ENCODE peak calls at places on chromosomes 3 and 15, in seven cellular contexts. R is lower lobe of right lung; U is adrenal gland; E is GM23248; S is CD8-positive, alpha-beta memory T cell; N is PC-9; M is astrocyte. A is an unnamed sample.

GRCh38 chr3:39383190-39383912 is at the start of gene SLC25A38:
- DNase-seq in R (peak; percentile 92), U (peak; percentile 88), E (peak; percentile 97), S (peak; percentile 73), N (peak; percentile 79), M (peak; percentile 79), A (peak; percentile 90)

GRCh38 chr3:14795996-14796395 is 22.8 kb upstream of the FGD5 start:
- DNase-seq in R (no peak), U (no peak), E (no peak), S (no peak), N (no peak), M (no peak), A (peak; percentile 28)

GRCh38 chr15:58909616-58910015 is 23.9 kb downstream of the SLTM start:
- DNase-seq in R (no peak), U (no peak), E (no peak), S (no peak), N (no peak), M (no peak), A (no peak)

GRCh38 chr15:89743594-89743993 is 7.5 kb downstream of the MESP1 start:
- DNase-seq in R (no peak), U (no peak), E (no peak), S (no peak), N (no peak), M (no peak), A (peak; percentile 28)

GRCh38 chr15:77537006-77537405 is 95.7 kb downstream of the LINGO1 start:
- DNase-seq in R (no peak), U (no peak), E (no peak), S (no peak), N (no peak), M (no peak), A (peak; percentile 13)

GRCh38 chr15:38514601-38515000 is 50.0 kb downstream of the RASGRP1 start:
- DNase-seq in R (no peak), U (no peak), E (no peak), S (no peak), N (no peak), M (no peak), A (no peak)

GRCh38 chr15:49270541-49271421 is 100.7 kb downstream of the GALK2 start:
- DNase-seq in R (no peak), U (peak; percentile 14), E (peak; percentile 76), S (no peak), N (no peak), M (peak; percentile 96), A (peak; percentile 10)

GRCh38 chr3:62602987-62603386 is 229.6 kb upstream of the FEZF2 start:
- DNase-seq in R (no peak), U (no peak), E (peak; percentile 47), S (no peak), N (no peak), M (no peak), A (no peak)

GRCh38 chr15:57285386-57285785 is 90.9 kb upstream of the CGNL1 start:
- DNase-seq in R (no peak), U (no peak), E (no peak), S (no peak), N (no peak), M (no peak), A (no peak)

GRCh38 chr3:41223691-41224090 is 24.4 kb downstream of the CTNNB1 start:
- DNase-seq in R (no peak), U (no peak), E (no peak), S (no peak), N (no peak), M (no peak), A (no peak)

GRCh38 chr3:133987933-133988484 is 41.7 kb downstream of the SLCO2A1 start:
- DNase-seq in R (no peak), U (no peak), E (no peak), S (no peak), N (no peak), M (no peak), A (no peak)

GRCh38 chr3:140180603-140181002 is 245.6 kb downstream of the CLSTN2 start:
- DNase-seq in R (no peak), U (no peak), E (no peak), S (no peak), N (no peak), M (no peak), A (no peak)

GRCh38 chr3:10376353-10376752 is 55.4 kb upstream of the SEC13 start:
- DNase-seq in R (no peak), U (no peak), E (no peak), S (no peak), N (no peak), M (no peak), A (peak; percentile 70)

GRCh38 chr3:170956647-170957046 is 48.2 kb upstream of the EIF5A2 start:
- DNase-seq in R (no peak), U (no peak), E (no peak), S (no peak), N (peak; percentile 10), M (no peak), A (no peak)

GRCh38 chr15:66895794-66896453 is 169.5 kb upstream of the SMAD3 start:
- DNase-seq in R (no peak), U (no peak), E (no peak), S (no peak), N (no peak), M (no peak), A (no peak)

GRCh38 chr3:142608615-142609014 is 12.4 kb downstream of the PLS1 start:
- DNase-seq in R (no peak), U (no peak), E (no peak), S (no peak), N (no peak), M (no peak), A (no peak)

GRCh38 chr15:62783303-62783957 is 259.1 kb upstream of the TPM1 start:
- DNase-seq in R (no peak), U (no peak), E (peak; percentile 87), S (no peak), N (no peak), M (peak; percentile 90), A (no peak)

DNA sequence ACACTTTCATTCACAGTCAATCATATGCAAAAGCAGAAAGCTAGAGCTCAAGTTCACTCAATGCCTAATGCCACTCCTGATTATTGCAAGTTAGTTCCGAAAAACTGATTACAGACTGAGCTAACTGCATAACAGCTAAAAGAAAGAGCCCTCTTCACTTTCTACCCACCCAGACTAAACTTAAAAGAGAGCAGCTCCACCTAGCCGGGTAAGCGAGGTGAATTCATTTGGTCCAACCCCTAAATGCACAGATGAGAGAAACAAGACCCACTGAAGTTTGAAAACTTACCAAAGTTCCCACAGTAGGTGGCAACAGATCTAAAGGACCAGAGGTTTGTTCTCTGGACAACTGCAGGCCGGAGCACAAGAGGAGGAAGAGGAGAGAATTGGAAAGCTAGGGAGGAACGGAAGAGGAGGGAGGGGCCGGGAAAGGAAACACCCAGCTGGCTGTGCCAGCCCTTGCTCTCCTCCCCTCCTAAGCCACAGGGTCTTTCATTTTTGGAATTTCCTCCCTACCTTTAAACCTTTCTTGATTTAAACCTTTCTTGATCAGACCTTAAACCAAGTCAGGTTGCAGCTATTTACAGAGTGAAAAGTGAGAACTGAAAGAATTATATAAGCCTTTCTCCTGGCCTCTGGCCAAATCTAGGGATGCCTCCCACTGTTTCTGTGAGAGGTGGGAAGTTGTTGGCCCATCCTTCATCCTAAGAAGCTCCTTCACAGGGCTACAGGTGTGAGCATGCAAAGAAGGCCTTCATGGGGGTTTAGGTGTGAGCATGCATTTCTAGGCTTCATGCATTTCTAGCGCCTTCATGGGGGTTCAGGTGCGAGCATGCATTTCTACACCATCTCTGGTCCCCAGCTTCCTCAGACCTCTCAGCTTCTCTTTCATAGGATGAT is 114.7 kb upstream of the LMOD3 start:
- DNase-seq in R (no peak), U (no peak), E (no peak), S (no peak), N (peak; percentile 64), M (no peak), A (no peak)
- H3K4me3 ChIP-seq in R (peak overlapping the region; percentile 42), U (peak overlapping the region; percentile 5), E (no peak overlapping the region), S (no peak overlapping the region), N (peak overlapping the region; percentile 53), M (no peak overlapping the region), A (no peak overlapping the region)

DNA sequence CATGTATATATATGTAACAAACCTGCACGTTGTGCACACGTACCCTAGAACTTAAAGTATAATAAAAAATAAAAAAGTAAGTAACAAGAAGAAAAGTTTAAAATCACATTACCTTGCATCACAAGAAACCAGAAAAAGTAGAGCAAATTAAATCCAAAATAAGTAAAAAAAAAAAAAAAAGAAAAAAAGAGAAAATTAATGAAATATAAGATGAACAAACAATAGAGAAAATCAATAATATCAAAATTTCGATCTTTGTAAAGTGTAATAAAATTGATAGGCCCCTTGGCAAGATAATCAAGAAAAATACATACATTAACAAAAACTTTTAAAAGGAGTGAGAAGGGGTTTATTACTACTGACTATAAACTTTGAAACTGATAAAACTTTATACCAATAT is 7.4 kb upstream of the BHLHE40 start:
- DNase-seq in R (no peak), U (no peak), E (no peak), S (no peak), N (no peak), M (no peak), A (no peak)
- H3K27me3 ChIP-seq in R (no peaks in the 10 kb centered on the region), U (no peaks in the 10 kb centered on the region), E (no peaks in the 10 kb centered on the region), S (no peaks in the 10 kb centered on the region), N (no peaks in the 10 kb centered on the region), M (no peaks in the 10 kb centered on the region), A (peaks cover 2% of the 10 kb centered on the region)

GRCh38 chr15:51161491-51162260 is 67.0 kb upstream of the TNFAIP8L3 start:
- DNase-seq in R (no peak), U (no peak), E (peak; percentile 18), S (no peak), N (no peak), M (peak; percentile 37), A (no peak)

GRCh38 chr15:51163843-51164242 is 69.1 kb upstream of the TNFAIP8L3 start:
- DNase-seq in R (no peak), U (no peak), E (no peak), S (no peak), N (no peak), M (no peak), A (peak; percentile 45)

GRCh38 chr15:51168700-51169099 is 74.0 kb upstream of the TNFAIP8L3 start:
- DNase-seq in R (no peak), U (no peak), E (no peak), S (no peak), N (no peak), M (no peak), A (no peak)

GRCh38 chr15:51160484-51160883 is 65.8 kb upstream of the TNFAIP8L3 start:
- DNase-seq in R (no peak), U (no peak), E (no peak), S (no peak), N (no peak), M (no peak), A (no peak)

GRCh38 chr15:51162865-51163762 is 68.4 kb upstream of the TNFAIP8L3 start:
- DNase-seq in R (peak; percentile 61), U (peak; percentile 78), E (peak; percentile 87), S (peak; percentile 20), N (no peak), M (peak; percentile 74), A (peak; percentile 87)
- H3K4me3 ChIP-seq in R (peak overlapping the region; percentile 9), U (peak overlapping the region; percentile 45), E (peak overlapping the region; percentile 62), S (no peak overlapping the region), N (no peak overlapping the region), M (peak overlapping the region; percentile 48), A (no peak overlapping the region)

DNA sequence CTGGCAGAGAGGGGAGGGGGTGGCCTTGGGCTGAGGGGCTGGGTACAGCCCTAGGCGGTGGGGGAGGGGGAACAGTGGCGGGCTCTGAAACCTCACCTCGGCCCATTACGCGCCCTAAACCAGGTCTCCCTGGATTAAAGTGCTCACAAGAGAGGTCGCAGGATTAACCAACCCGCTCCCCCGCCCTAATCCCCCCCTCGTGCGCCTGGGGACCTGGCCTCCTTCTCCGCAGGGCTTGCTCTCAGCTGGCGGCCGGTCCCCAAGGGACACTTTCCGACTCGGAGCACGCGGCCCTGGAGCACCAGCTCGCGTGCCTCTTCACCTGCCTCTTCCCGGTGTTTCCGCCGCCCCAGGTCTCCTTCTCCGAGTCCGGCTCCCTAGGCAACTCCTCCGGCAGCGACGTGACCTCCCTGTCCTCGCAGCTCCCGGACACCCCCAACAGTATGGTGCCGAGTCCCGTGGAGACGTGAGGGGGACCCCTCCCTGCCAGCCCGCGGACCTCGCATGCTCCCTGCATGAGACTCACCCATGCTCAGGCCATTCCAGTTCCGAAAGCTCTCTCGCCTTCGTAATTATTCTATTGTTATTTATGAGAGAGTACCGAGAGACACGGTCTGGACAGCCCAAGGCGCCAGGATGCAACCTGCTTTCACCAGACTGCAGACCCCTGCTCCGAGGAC is 4.9 kb downstream of the ISL2 start:
- DNase-seq in R (no peak), U (no peak), E (no peak), S (no peak), N (no peak), M (no peak), A (peak; percentile 88)
- H3K27me3 ChIP-seq in R (peaks cover 100% of the 10 kb centered on the region), U (peaks cover 100% of the 10 kb centered on the region), E (peaks cover 84% of the 10 kb centered on the region), S (peaks cover 84% of the 10 kb centered on the region), N (no peaks in the 10 kb centered on the region), M (peaks cover 96% of the 10 kb centered on the region), A (peaks cover 99% of the 10 kb centered on the region)